ENCODE peak calls at places on chromosomes 5 and 9, in seven cellular contexts. One of them, this sample, is unnamed.

GRCh38 chr9:85402541-85402940 is 339.2 kb downstream of the AGTPBP1 start:
- DNase-seq in right atrium auricular region: no peak
- DNase-seq in AG04449: no peak
- DNase-seq in brain microvascular endothelial cell: no peak
- DNase-seq in HFFc6: no peak
- DNase-seq in OCI-LY7: no peak
- DNase-seq in PC-3: no peak
- DNase-seq in this sample: no peak

GRCh38 chr5:1384521-1384920 is 39.6 kb upstream of the CLPTM1L start:
- DNase-seq in brain microvascular endothelial cell: no peak
- DNase-seq in HFFc6: no peak
- DNase-seq in PC-3: no peak
- DNase-seq in right atrium auricular region: no peak
- DNase-seq in AG04449: no peak
- DNase-seq in OCI-LY7: no peak
- DNase-seq in this sample: no peak

GRCh38 chr9:99577351-99577750 is 244.3 kb upstream of the NR4A3 start:
- DNase-seq in OCI-LY7: no peak
- DNase-seq in HFFc6: no peak
- DNase-seq in brain microvascular endothelial cell: no peak
- DNase-seq in right atrium auricular region: no peak
- DNase-seq in PC-3: no peak
- DNase-seq in AG04449: no peak
- DNase-seq in this sample: no peak

GRCh38 chr9:21681641-21682040 is 120.8 kb upstream of the MTAP start:
- DNase-seq in right atrium auricular region: no peak
- DNase-seq in HFFc6: peak
- DNase-seq in AG04449: peak
- DNase-seq in PC-3: peak
- DNase-seq in brain microvascular endothelial cell: peak
- DNase-seq in OCI-LY7: no peak
- DNase-seq in this sample: no peak

GRCh38 chr9:137634016-137634415 is 15.2 kb downstream of the EHMT1 start:
- DNase-seq in OCI-LY7: no peak
- DNase-seq in AG04449: no peak
- DNase-seq in right atrium auricular region: no peak
- DNase-seq in brain microvascular endothelial cell: no peak
- DNase-seq in PC-3: no peak
- DNase-seq in HFFc6: no peak
- DNase-seq in this sample: no peak

GRCh38 chr5:96517294-96517693 is 84.2 kb upstream of the PCSK1 start:
- DNase-seq in right atrium auricular region: no peak
- DNase-seq in OCI-LY7: no peak
- DNase-seq in AG04449: no peak
- DNase-seq in HFFc6: peak
- DNase-seq in PC-3: no peak
- DNase-seq in brain microvascular endothelial cell: peak
- DNase-seq in this sample: no peak

GRCh38 chr5:121199238-121199999 is 652.3 kb upstream of the FTMT start:
- DNase-seq in brain microvascular endothelial cell: peak
- DNase-seq in OCI-LY7: no peak
- DNase-seq in HFFc6: no peak
- DNase-seq in AG04449: peak
- DNase-seq in right atrium auricular region: no peak
- DNase-seq in PC-3: peak
- DNase-seq in this sample: no peak

GRCh38 chr5:25094219-25094618 is 449.4 kb upstream of the CDH10 start:
- DNase-seq in OCI-LY7: no peak
- DNase-seq in right atrium auricular region: no peak
- DNase-seq in PC-3: no peak
- DNase-seq in brain microvascular endothelial cell: no peak
- DNase-seq in AG04449: no peak
- DNase-seq in HFFc6: no peak
- DNase-seq in this sample: no peak

GRCh38 chr5:157390179-157390923 is 69.7 kb upstream of the NIPAL4 start:
- DNase-seq in brain microvascular endothelial cell: peak
- DNase-seq in PC-3: peak
- DNase-seq in AG04449: peak
- DNase-seq in HFFc6: peak
- DNase-seq in right atrium auricular region: no peak
- DNase-seq in OCI-LY7: no peak
- DNase-seq in this sample: no peak

GRCh38 chr5:175861337-175862130 is 9.8 kb upstream of the CPLX2 start:
- DNase-seq in PC-3: no peak
- DNase-seq in OCI-LY7: no peak
- DNase-seq in brain microvascular endothelial cell: no peak
- DNase-seq in HFFc6: no peak
- DNase-seq in AG04449: no peak
- DNase-seq in right atrium auricular region: no peak
- DNase-seq in this sample: no peak

GRCh38 chr9:26753971-26754370 is 138.6 kb downstream of the CAAP1 start:
- DNase-seq in HFFc6: no peak
- DNase-seq in AG04449: no peak
- DNase-seq in right atrium auricular region: no peak
- DNase-seq in OCI-LY7: no peak
- DNase-seq in PC-3: no peak
- DNase-seq in brain microvascular endothelial cell: no peak
- DNase-seq in this sample: no peak

GRCh38 chr5:108659531-108659930 is 88.2 kb upstream of the FER start:
- DNase-seq in OCI-LY7: no peak
- DNase-seq in HFFc6: no peak
- DNase-seq in brain microvascular endothelial cell: no peak
- DNase-seq in right atrium auricular region: no peak
- DNase-seq in PC-3: no peak
- DNase-seq in AG04449: no peak
- DNase-seq in this sample: no peak

GRCh38 chr9:81562221-81563019 is 126.9 kb downstream of the TLE1 start:
- DNase-seq in AG04449: peak
- DNase-seq in HFFc6: peak
- DNase-seq in PC-3: peak
- DNase-seq in brain microvascular endothelial cell: peak
- DNase-seq in OCI-LY7: no peak
- DNase-seq in right atrium auricular region: peak
- DNase-seq in this sample: no peak

GRCh38 chr5:81534481-81534840 is 140.5 kb upstream of the ACOT12 start:
- DNase-seq in AG04449: no peak
- DNase-seq in OCI-LY7: no peak
- DNase-seq in right atrium auricular region: no peak
- DNase-seq in brain microvascular endothelial cell: no peak
- DNase-seq in HFFc6: no peak
- DNase-seq in PC-3: no peak
- DNase-seq in this sample: no peak

GRCh38 chr5:72232838-72233237 is 87.2 kb downstream of the MRPS27 start:
- DNase-seq in AG04449: no peak
- DNase-seq in brain microvascular endothelial cell: no peak
- DNase-seq in HFFc6: no peak
- DNase-seq in PC-3: no peak
- DNase-seq in right atrium auricular region: no peak
- DNase-seq in OCI-LY7: no peak
- DNase-seq in this sample: no peak

GRCh38 chr9:111297061-111297824 is 32.8 kb downstream of the OR2K2 start:
- DNase-seq in OCI-LY7: no peak
- DNase-seq in brain microvascular endothelial cell: no peak
- DNase-seq in right atrium auricular region: no peak
- DNase-seq in HFFc6: no peak
- DNase-seq in PC-3: no peak
- DNase-seq in AG04449: no peak
- DNase-seq in this sample: no peak

GRCh38 chr5:4050203-4050602 is 454.6 kb downstream of the IRX1 start:
- DNase-seq in HFFc6: no peak
- DNase-seq in PC-3: no peak
- DNase-seq in AG04449: no peak
- DNase-seq in right atrium auricular region: no peak
- DNase-seq in OCI-LY7: peak
- DNase-seq in brain microvascular endothelial cell: no peak
- DNase-seq in this sample: no peak

GRCh38 chr5:10310073-10310779 is 2.5 kb upstream of the CMBL start:
- DNase-seq in brain microvascular endothelial cell: peak
- DNase-seq in AG04449: no peak
- DNase-seq in PC-3: peak
- DNase-seq in OCI-LY7: no peak
- DNase-seq in HFFc6: peak
- DNase-seq in right atrium auricular region: no peak
- DNase-seq in this sample: no peak

GRCh38 chr5:158388018-158388417 is 529.1 kb upstream of the CLINT1 start:
- DNase-seq in AG04449: no peak
- DNase-seq in PC-3: no peak
- DNase-seq in brain microvascular endothelial cell: no peak
- DNase-seq in HFFc6: no peak
- DNase-seq in OCI-LY7: no peak
- DNase-seq in right atrium auricular region: no peak
- DNase-seq in this sample: no peak

GRCh38 chr5:140631831-140632365 is 1.1 kb downstream of the CD14 start:
- DNase-seq in AG04449: no peak
- DNase-seq in HFFc6: no peak
- DNase-seq in brain microvascular endothelial cell: no peak
- DNase-seq in PC-3: no peak
- DNase-seq in OCI-LY7: no peak
- DNase-seq in right atrium auricular region: no peak
- DNase-seq in this sample: peak

GRCh38 chr9:80928697-80929096 is 760.6 kb downstream of the TLE1 start:
- DNase-seq in right atrium auricular region: no peak
- DNase-seq in HFFc6: no peak
- DNase-seq in AG04449: no peak
- DNase-seq in brain microvascular endothelial cell: no peak
- DNase-seq in PC-3: no peak
- DNase-seq in OCI-LY7: no peak
- DNase-seq in this sample: no peak

GRCh38 chr9:121326130-121326838 is 43.8 kb downstream of the STOM start:
- DNase-seq in right atrium auricular region: peak
- DNase-seq in HFFc6: peak
- DNase-seq in AG04449: peak
- DNase-seq in OCI-LY7: no peak
- DNase-seq in brain microvascular endothelial cell: peak
- DNase-seq in PC-3: peak
- DNase-seq in this sample: no peak

GRCh38 chr5:127976991-127977717 is 106.4 kb upstream of the SLC12A2 start:
- DNase-seq in OCI-LY7: no peak
- DNase-seq in AG04449: no peak
- DNase-seq in right atrium auricular region: no peak
- DNase-seq in PC-3: no peak
- DNase-seq in brain microvascular endothelial cell: no peak
- DNase-seq in HFFc6: no peak
- DNase-seq in this sample: no peak

GRCh38 chr5:176542135-176542595 is 5.0 kb upstream of the RNF44 start:
- DNase-seq in brain microvascular endothelial cell: no peak
- DNase-seq in HFFc6: no peak
- DNase-seq in PC-3: no peak
- DNase-seq in AG04449: no peak
- DNase-seq in OCI-LY7: peak
- DNase-seq in right atrium auricular region: no peak
- DNase-seq in this sample: peak

GRCh38 chr9:76886318-76886717 is 19.6 kb downstream of the PRUNE2 start:
- DNase-seq in HFFc6: no peak
- DNase-seq in AG04449: no peak
- DNase-seq in brain microvascular endothelial cell: no peak
- DNase-seq in PC-3: no peak
- DNase-seq in OCI-LY7: no peak
- DNase-seq in right atrium auricular region: no peak
- DNase-seq in this sample: no peak

GRCh38 chr9:135490980-135491444 is 9.5 kb upstream of the MRPS2 start:
- DNase-seq in PC-3: no peak
- DNase-seq in OCI-LY7: no peak
- DNase-seq in HFFc6: no peak
- DNase-seq in brain microvascular endothelial cell: no peak
- DNase-seq in right atrium auricular region: no peak
- DNase-seq in AG04449: no peak
- DNase-seq in this sample: no peak

GRCh38 chr9:114341152-114341830 is 11.6 kb downstream of the ORM2 start:
- DNase-seq in AG04449: no peak
- DNase-seq in OCI-LY7: no peak
- DNase-seq in right atrium auricular region: no peak
- DNase-seq in HFFc6: no peak
- DNase-seq in PC-3: no peak
- DNase-seq in brain microvascular endothelial cell: no peak
- DNase-seq in this sample: no peak

DNA sequence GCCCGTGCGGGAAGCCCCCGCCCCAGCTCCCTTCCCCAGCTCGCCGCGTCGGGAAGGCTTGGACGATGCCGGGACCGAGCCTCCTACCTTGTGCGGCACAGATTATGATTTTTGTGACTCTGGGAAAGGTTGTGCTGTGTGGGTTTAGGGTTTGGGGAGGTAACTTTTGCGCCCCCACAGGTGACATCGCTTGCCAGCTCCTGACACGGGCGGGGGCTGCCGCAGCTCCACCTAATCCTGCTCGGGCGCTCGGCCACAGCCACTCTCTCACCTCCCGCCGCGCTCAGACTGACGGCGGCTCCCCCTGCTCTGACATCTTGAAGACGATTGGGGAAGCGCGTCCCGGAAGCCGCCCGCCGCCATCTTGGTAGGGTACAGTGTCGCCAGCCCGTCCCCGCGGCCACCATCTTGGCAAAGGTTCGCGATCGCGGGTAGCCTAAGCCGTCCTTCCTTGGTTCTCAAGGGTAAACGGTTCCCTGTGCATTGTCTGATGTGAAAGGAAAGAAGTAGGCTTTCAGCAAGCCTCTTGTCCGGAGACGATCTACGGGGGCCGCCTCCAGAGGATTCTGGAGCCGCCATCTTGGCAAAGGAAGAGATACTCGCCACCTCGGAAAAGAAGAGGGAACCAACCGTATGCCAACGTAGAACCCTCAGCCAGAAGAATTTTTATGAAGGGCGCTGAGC is 1.7 kb upstream of the NR3C1 start:
- DNase-seq in right atrium auricular region: peak
- DNase-seq in AG04449: peak
- DNase-seq in brain microvascular endothelial cell: peak
- DNase-seq in HFFc6: peak
- DNase-seq in PC-3: peak
- DNase-seq in OCI-LY7: peak
- DNase-seq in this sample: peak
- TF ChIP-seq CTCF in right atrium auricular region: peak
- TF ChIP-seq CTCF in AG04449: no peak
- TF ChIP-seq CTCF in brain microvascular endothelial cell: peak
- TF ChIP-seq CTCF in HFFc6: no peak
- TF ChIP-seq CTCF in PC-3: peak
- TF ChIP-seq CTCF in OCI-LY7: peak
- TF ChIP-seq CTCF in this sample: peak

GRCh38 chr5:98349251-98349989 is 424.0 kb upstream of the RGMB start:
- DNase-seq in AG04449: peak
- DNase-seq in OCI-LY7: peak
- DNase-seq in brain microvascular endothelial cell: peak
- DNase-seq in HFFc6: peak
- DNase-seq in right atrium auricular region: no peak
- DNase-seq in PC-3: peak
- DNase-seq in this sample: no peak
- TF ChIP-seq CTCF in AG04449: peak
- TF ChIP-seq CTCF in OCI-LY7: peak
- TF ChIP-seq CTCF in brain microvascular endothelial cell: peak
- TF ChIP-seq CTCF in HFFc6: peak
- TF ChIP-seq CTCF in right atrium auricular region: no peak
- TF ChIP-seq CTCF in PC-3: peak
- TF ChIP-seq CTCF in this sample: peak

GRCh38 chr9:108478431-108478837 is 377.4 kb downstream of the ACTL7B start:
- DNase-seq in PC-3: peak
- DNase-seq in right atrium auricular region: no peak
- DNase-seq in HFFc6: peak
- DNase-seq in AG04449: peak
- DNase-seq in OCI-LY7: no peak
- DNase-seq in brain microvascular endothelial cell: peak
- DNase-seq in this sample: no peak
- TF ChIP-seq CTCF in PC-3: no peak
- TF ChIP-seq CTCF in right atrium auricular region: no peak
- TF ChIP-seq CTCF in HFFc6: peak
- TF ChIP-seq CTCF in AG04449: no peak
- TF ChIP-seq CTCF in OCI-LY7: no peak
- TF ChIP-seq CTCF in brain microvascular endothelial cell: no peak
- TF ChIP-seq CTCF in this sample: no peak

GRCh38 chr5:113205807-113206206 is 229.0 kb downstream of the TSSK1B start:
- DNase-seq in AG04449: no peak
- DNase-seq in right atrium auricular region: no peak
- DNase-seq in HFFc6: no peak
- DNase-seq in PC-3: peak
- DNase-seq in brain microvascular endothelial cell: no peak
- DNase-seq in OCI-LY7: no peak
- DNase-seq in this sample: no peak
- TF ChIP-seq CTCF in AG04449: no peak
- TF ChIP-seq CTCF in right atrium auricular region: peak
- TF ChIP-seq CTCF in HFFc6: no peak
- TF ChIP-seq CTCF in PC-3: peak
- TF ChIP-seq CTCF in brain microvascular endothelial cell: peak
- TF ChIP-seq CTCF in OCI-LY7: no peak
- TF ChIP-seq CTCF in this sample: no peak

This sample was measured in GM20000.